ENCODE peak calls at places on chromosomes 3 and 15, in ten cellular contexts. I, N, D, W, A, B, Q, K, M and J are unnamed samples.

GRCh38 chr15:78301326-78301725 is 1.9 kb upstream of the SKIC8 start:
- DNase-seq in N (no peak), I (no peak), W (no peak), K (no peak), D (no peak), A (no peak), B (no peak), M (no peak), Q (no peak), J (no peak)

GRCh38 chr15:89125038-89125826 is 37.0 kb downstream of the ABHD2 start:
- DNase-seq in I (no peak), K (no peak), B (no peak), A (no peak), W (no peak), Q (no peak), M (peak), D (no peak), N (no peak), J (no peak)

GRCh38 chr15:51907136-51907862 is 64.3 kb downstream of the LEO1 start:
- DNase-seq in Q (no peak), N (no peak), I (peak), B (no peak), D (no peak), A (no peak), W (no peak), M (peak), K (no peak), J (no peak)

GRCh38 chr3:172182797-172183196 is 143.4 kb downstream of the FNDC3B start:
- DNase-seq in A (no peak), D (no peak), M (no peak), N (no peak), I (no peak), B (no peak), Q (no peak), W (no peak), K (no peak), J (no peak)

GRCh38 chr15:68420186-68420684 is 11.7 kb downstream of the ITGA11 start:
- DNase-seq in K (no peak), A (no peak), Q (no peak), B (no peak), M (no peak), I (peak), N (no peak), W (no peak), D (no peak), J (no peak)

GRCh38 chr3:171177056-171177455 is 150.5 kb upstream of the SLC2A2 start:
- DNase-seq in I (no peak), Q (no peak), M (no peak), A (no peak), K (no peak), W (no peak), B (no peak), N (no peak), D (no peak), J (no peak)

GRCh38 chr3:50112462-50112861 is 23.7 kb downstream of the RBM5 start:
- DNase-seq in D (no peak), I (no peak), Q (no peak), K (no peak), W (peak), M (no peak), A (no peak), N (no peak), B (no peak), J (no peak)

GRCh38 chr3:188208751-188209433 is 54.9 kb downstream of the LPP start:
- DNase-seq in I (no peak), B (no peak), N (no peak), K (peak), M (no peak), W (no peak), A (no peak), D (no peak), Q (no peak), J (no peak)

GRCh38 chr3:195773956-195774537 is 37.7 kb downstream of the MUC4 start:
- DNase-seq in N (no peak), K (no peak), Q (no peak), M (no peak), D (no peak), B (no peak), I (no peak), A (no peak), W (no peak), J (no peak)

GRCh38 chr15:31502541-31503229 is 176.1 kb downstream of the KLF13 start:
- DNase-seq in A (no peak), Q (no peak), I (no peak), M (no peak), W (no peak), D (no peak), K (no peak), B (no peak), N (no peak), J (no peak)

GRCh38 chr3:72549819-72550581 is 298.2 kb downstream of the SHQ1 start:
- DNase-seq in D (no peak), N (no peak), M (no peak), W (no peak), Q (peak), K (no peak), I (no peak), B (no peak), A (no peak), J (no peak)

GRCh38 chr3:39137435-39137936 is 15.9 kb downstream of the CSRNP1 start:
- DNase-seq in B (no peak), A (no peak), W (no peak), N (no peak), Q (no peak), K (no peak), D (no peak), M (no peak), I (no peak), J (no peak)

GRCh38 chr15:78065284-78065872 is 12.1 kb downstream of the TBC1D2B start:
- DNase-seq in B (no peak), D (peak), Q (no peak), K (peak), W (peak), M (peak), A (no peak), I (peak), N (no peak), J (no peak)

GRCh38 chr3:150238043-150238802 is 169.9 kb upstream of the TSC22D2 start:
- DNase-seq in W (no peak), I (no peak), K (no peak), D (no peak), Q (no peak), N (no peak), A (no peak), B (no peak), M (no peak), J (no peak)

GRCh38 chr3:67292356-67293225 is 294.5 kb downstream of the KBTBD8 start:
- DNase-seq in K (peak), D (no peak), W (no peak), M (peak), I (no peak), A (no peak), B (no peak), N (no peak), Q (no peak), J (no peak)

GRCh38 chr3:46114324-46114988 is 87.2 kb upstream of the XCR1 start:
- DNase-seq in Q (no peak), D (no peak), B (no peak), M (no peak), W (no peak), N (no peak), K (peak), A (no peak), I (peak), J (no peak)

GRCh38 chr15:80736571-80736970 is 41.5 kb downstream of the ABHD17C start:
- DNase-seq in N (no peak), Q (no peak), K (peak), M (no peak), W (no peak), I (no peak), A (no peak), D (no peak), B (no peak), J (no peak)

GRCh38 chr3:140953028-140953960 is 11.7 kb downstream of the SLC25A36 start:
- DNase-seq in W (no peak), Q (no peak), A (no peak), K (peak), B (no peak), M (no peak), D (no peak), N (no peak), I (peak), J (no peak)

GRCh38 chr15:28977377-28978010 is 91.7 kb downstream of the APBA2 start:
- DNase-seq in Q (no peak), B (no peak), D (no peak), A (no peak), W (peak), N (no peak), M (no peak), I (peak), K (peak), J (no peak)

GRCh38 chr3:73624363-73625123 is at the start of gene PDZRN3:
- DNase-seq in B (peak), I (no peak), W (peak), K (peak), Q (no peak), A (no peak), M (peak), N (no peak), D (peak), J (no peak)

GRCh38 chr3:65846936-65847335 is 191.8 kb downstream of the MAGI1 start:
- DNase-seq in I (no peak), N (no peak), K (peak), W (no peak), M (no peak), B (no peak), D (no peak), A (no peak), Q (no peak), J (no peak)

GRCh38 chr15:35522061-35522460 is 23.9 kb downstream of the DPH6 start:
- DNase-seq in M (no peak), I (peak), B (no peak), Q (no peak), W (no peak), D (no peak), A (no peak), N (no peak), K (peak), J (no peak)

GRCh38 chr3:12944413-12944812 is 103.0 kb upstream of the RPL32 start:
- DNase-seq in D (no peak), A (no peak), Q (no peak), N (no peak), I (no peak), M (no peak), K (no peak), W (peak), B (no peak), J (no peak)

GRCh38 chr3:122921791-122922651 is 105.5 kb downstream of the SEMA5B start:
- DNase-seq in N (no peak), K (no peak), B (no peak), M (no peak), A (peak), D (no peak), I (no peak), W (no peak), Q (peak), J (no peak)

GRCh38 chr3:60935709-60936108 is 315.5 kb downstream of the FHIT start:
- DNase-seq in K (peak), D (no peak), I (peak), A (no peak), Q (no peak), B (no peak), M (no peak), W (no peak), N (no peak), J (no peak)

GRCh38 chr3:38313685-38314084 is 31.6 kb downstream of the SLC22A14 start:
- DNase-seq in I (no peak), K (no peak), W (no peak), A (no peak), B (no peak), M (no peak), D (no peak), Q (no peak), N (no peak), J (no peak)

GRCh38 chr15:76566276-76566675 is 229.7 kb downstream of the ISL2 start:
- DNase-seq in B (no peak), N (no peak), W (peak), A (no peak), K (peak), Q (no peak), M (no peak), I (no peak), D (no peak), J (no peak)

GRCh38 chr3:71309342-71309741 is 274.2 kb downstream of the FOXP1 start:
- DNase-seq in B (no peak), K (no peak), A (peak), Q (no peak), M (no peak), D (no peak), N (no peak), W (no peak), I (no peak), J (no peak)

GRCh38 chr3:131730581-131730980 is 227.8 kb upstream of the MRPL3 start:
- DNase-seq in A (no peak), D (no peak), I (no peak), Q (no peak), M (no peak), N (no peak), B (no peak), W (no peak), K (peak), J (no peak)

GRCh38 chr3:141789281-141789680 is 26.1 kb downstream of the GRK7 start:
- DNase-seq in Q (no peak), M (no peak), B (no peak), N (no peak), K (no peak), W (no peak), A (no peak), D (no peak), I (peak), J (no peak)

GRCh38 chr3:51384145-51384729 is 854 bp upstream of the MANF start:
- DNase-seq in M (peak), Q (peak), A (no peak), K (no peak), W (no peak), D (no peak), N (no peak), I (no peak), B (no peak), J (no peak)

GRCh38 chr3:105906834-105907233 is 38.0 kb upstream of the CBLB start:
- DNase-seq in I (no peak), N (no peak), B (no peak), W (no peak), A (no peak), Q (no peak), D (no peak), M (no peak), K (peak), J (no peak)

GRCh38 chr3:11096266-11097135 is 57.8 kb upstream of the HRH1 start:
- DNase-seq in Q (no peak), I (peak), D (no peak), K (peak), N (no peak), M (peak), B (no peak), A (peak), W (peak), J (no peak)

GRCh38 chr15:98177950-98178848 is 217.7 kb downstream of the ARRDC4 start:
- DNase-seq in W (peak), I (peak), A (no peak), K (peak), N (peak), Q (peak), D (no peak), M (no peak), B (peak), J (no peak)

GRCh38 chr3:110327870-110328269 is 743.7 kb upstream of the NECTIN3 start:
- DNase-seq in M (no peak), W (no peak), N (no peak), B (no peak), A (no peak), K (no peak), Q (no peak), D (no peak), I (peak), J (no peak)

GRCh38 chr3:13661121-13661520 is 112.2 kb downstream of the FBLN2 start:
- DNase-seq in W (no peak), A (no peak), Q (no peak), M (no peak), K (no peak), D (peak), B (no peak), I (no peak), N (no peak), J (no peak)

GRCh38 chr15:59644757-59645156 is 12.6 kb downstream of the GTF2A2 start:
- DNase-seq in I (no peak), W (no peak), D (no peak), N (no peak), A (no peak), B (no peak), Q (no peak), M (no peak), K (no peak), J (no peak)

GRCh38 chr3:52226229-52226817 is 878 bp upstream of the TLR9 start:
- DNase-seq in N (no peak), B (no peak), W (no peak), Q (no peak), D (peak), I (no peak), A (no peak), K (no peak), M (no peak), J (no peak)

GRCh38 chr15:59138243-59138642 is 33.3 kb downstream of the CCNB2 start:
- DNase-seq in M (peak), K (peak), A (peak), Q (peak), D (no peak), B (peak), I (peak), W (no peak), N (peak), J (peak)

GRCh38 chr3:82093641-82094040 is 332.2 kb upstream of the GBE1 start:
- DNase-seq in A (no peak), B (no peak), Q (no peak), W (no peak), M (no peak), N (no peak), D (no peak), I (no peak), K (no peak), J (no peak)